ENCODE peak calls at places on chromosomes 7 and 10, in five cellular contexts. One of them, this sample, is unnamed.

GRCh38 chr10:129513312-129513711 is 46.3 kb downstream of the MGMT start:
- DNase-seq in H9: peak
- DNase-seq in colonic mucosa: no peak
- DNase-seq in neuronal stem cell: no peak
- DNase-seq in coronary artery: peak
- DNase-seq in this sample: no peak

GRCh38 chr7:67551027-67551426 is 554.4 kb downstream of the TYW1 start:
- DNase-seq in H9: no peak
- DNase-seq in neuronal stem cell: no peak
- DNase-seq in colonic mucosa: no peak
- DNase-seq in coronary artery: no peak
- DNase-seq in this sample: no peak

GRCh38 chr10:46301721-46302479 is 15.1 kb downstream of the ANTXRL start:
- DNase-seq in coronary artery: peak
- DNase-seq in colonic mucosa: no peak
- DNase-seq in neuronal stem cell: no peak
- DNase-seq in H9: no peak
- DNase-seq in this sample: peak

GRCh38 chr7:1377111-1377909 is 82.0 kb downstream of the MICALL2 start:
- DNase-seq in colonic mucosa: no peak
- DNase-seq in neuronal stem cell: no peak
- DNase-seq in coronary artery: no peak
- DNase-seq in H9: no peak
- DNase-seq in this sample: no peak

GRCh38 chr10:93462881-93463280 is 19.3 kb downstream of the MYOF start:
- DNase-seq in colonic mucosa: no peak
- DNase-seq in H9: no peak
- DNase-seq in neuronal stem cell: no peak
- DNase-seq in coronary artery: no peak
- DNase-seq in this sample: no peak

GRCh38 chr7:29567174-29567573 is 3.5 kb downstream of the PRR15 start:
- DNase-seq in H9: no peak
- DNase-seq in coronary artery: no peak
- DNase-seq in neuronal stem cell: no peak
- DNase-seq in colonic mucosa: peak
- DNase-seq in this sample: no peak

GRCh38 chr7:38632411-38632810 is 1.2 kb upstream of the AMPH start:
- DNase-seq in coronary artery: no peak
- DNase-seq in colonic mucosa: no peak
- DNase-seq in neuronal stem cell: no peak
- DNase-seq in H9: no peak
- DNase-seq in this sample: no peak

GRCh38 chr7:4730971-4731370 is 44.5 kb upstream of the AP5Z1 start:
- DNase-seq in colonic mucosa: no peak
- DNase-seq in coronary artery: no peak
- DNase-seq in H9: no peak
- DNase-seq in neuronal stem cell: no peak
- DNase-seq in this sample: no peak

GRCh38 chr10:70370766-70371165 is 11.7 kb downstream of the LRRC20 start:
- DNase-seq in coronary artery: no peak
- DNase-seq in neuronal stem cell: no peak
- DNase-seq in H9: no peak
- DNase-seq in colonic mucosa: no peak
- DNase-seq in this sample: no peak

GRCh38 chr7:43658718-43659548 is 70.4 kb downstream of the COA1 start:
- DNase-seq in neuronal stem cell: no peak
- DNase-seq in H9: no peak
- DNase-seq in coronary artery: no peak
- DNase-seq in colonic mucosa: no peak
- DNase-seq in this sample: no peak

GRCh38 chr7:100892364-100893317 is 3.0 kb downstream of the ACHE start:
- DNase-seq in H9: no peak
- DNase-seq in coronary artery: no peak
- DNase-seq in neuronal stem cell: no peak
- DNase-seq in colonic mucosa: no peak
- DNase-seq in this sample: no peak

GRCh38 chr7:3880221-3880935 is 579.3 kb downstream of the SDK1 start:
- DNase-seq in colonic mucosa: no peak
- DNase-seq in H9: no peak
- DNase-seq in coronary artery: peak
- DNase-seq in neuronal stem cell: no peak
- DNase-seq in this sample: no peak

GRCh38 chr7:3588341-3588740 is 287.3 kb downstream of the SDK1 start:
- DNase-seq in neuronal stem cell: no peak
- DNase-seq in coronary artery: no peak
- DNase-seq in H9: no peak
- DNase-seq in colonic mucosa: no peak
- DNase-seq in this sample: no peak

GRCh38 chr7:149742075-149742701 is 31.2 kb downstream of the ZNF467 start:
- DNase-seq in coronary artery: no peak
- DNase-seq in neuronal stem cell: peak
- DNase-seq in colonic mucosa: peak
- DNase-seq in H9: peak
- DNase-seq in this sample: no peak

GRCh38 chr10:73471226-73471625 is 24.6 kb downstream of the PPP3CB start:
- DNase-seq in neuronal stem cell: no peak
- DNase-seq in H9: no peak
- DNase-seq in colonic mucosa: no peak
- DNase-seq in coronary artery: no peak
- DNase-seq in this sample: no peak

GRCh38 chr7:138355254-138355653 is 104.8 kb upstream of the TRIM24 start:
- DNase-seq in colonic mucosa: no peak
- DNase-seq in coronary artery: no peak
- DNase-seq in neuronal stem cell: no peak
- DNase-seq in H9: no peak
- DNase-seq in this sample: no peak

GRCh38 chr10:52334595-52334994 is 20.5 kb downstream of the DKK1 start:
- DNase-seq in colonic mucosa: no peak
- DNase-seq in H9: no peak
- DNase-seq in neuronal stem cell: no peak
- DNase-seq in coronary artery: no peak
- DNase-seq in this sample: no peak

GRCh38 chr7:74026406-74027123 is 1.4 kb upstream of the ELN start:
- DNase-seq in coronary artery: peak
- DNase-seq in H9: peak
- DNase-seq in colonic mucosa: peak
- DNase-seq in neuronal stem cell: peak
- DNase-seq in this sample: no peak

GRCh38 chr7:29274156-29275017 is 79.8 kb downstream of the CHN2 start:
- DNase-seq in colonic mucosa: no peak
- DNase-seq in neuronal stem cell: no peak
- DNase-seq in coronary artery: no peak
- DNase-seq in H9: no peak
- DNase-seq in this sample: no peak

GRCh38 chr10:51204691-51205090 is 130.4 kb downstream of the PRKG1 start:
- DNase-seq in H9: no peak
- DNase-seq in neuronal stem cell: no peak
- DNase-seq in coronary artery: no peak
- DNase-seq in colonic mucosa: no peak
- DNase-seq in this sample: no peak

GRCh38 chr10:100972115-100972903 is 3.0 kb downstream of the SEMA4G start:
- DNase-seq in neuronal stem cell: no peak
- DNase-seq in coronary artery: peak
- DNase-seq in H9: no peak
- DNase-seq in colonic mucosa: no peak
- DNase-seq in this sample: no peak

GRCh38 chr10:124993728-124994451 is 52.0 kb downstream of the ZRANB1 start:
- DNase-seq in colonic mucosa: no peak
- DNase-seq in neuronal stem cell: no peak
- DNase-seq in coronary artery: peak
- DNase-seq in H9: peak
- DNase-seq in this sample: no peak

This sample was measured in vagina.